ENCODE peak calls at places on chromosomes 16 and 17, in nine cellular contexts. P is fibroblast of lung; F is AG08395; C is EH; K is heart right ventricle; A is AG09319; O is suprapubic skin; U is D721Med; W is activated naive CD8-positive, alpha-beta T cell treated with anti-CD3 and anti-CD28 coated beads, Interleukin-2, amount 50 U/mL, for 24 hours. Y is an unnamed sample.
A peak's percentile ranks its signal among the peaks of the same experiment; 100 is the strongest.

GRCh38 chr16:81591538-81591870 is 146.9 kb downstream of the CMIP start:
- DNase-seq in P (no peak), F (no peak), C (no peak), K (no peak), A (no peak), O (no peak), U (no peak), W (no peak), Y (no peak)

GRCh38 chr17:2207815-2208515 is 95.6 kb downstream of the SMG6 start:
- DNase-seq in P (no peak), F (no peak), C (no peak), K (no peak), A (no peak), O (no peak), U (no peak), W (no peak), Y (peak; percentile 15)

GRCh38 chr17:78753316-78754250 is 28.5 kb downstream of the CYTH1 start:
- DNase-seq in P (no peak), F (no peak), C (no peak), K (no peak), A (no peak), O (no peak), U (no peak), W (no peak), Y (no peak)

GRCh38 chr16:88649924-88650748 is 717 bp downstream of the CYBA start:
- DNase-seq in P (no peak), F (peak; percentile 50), C (peak; percentile 39), K (peak; percentile 52), A (no peak), O (no peak), U (no peak), W (peak; percentile 45), Y (no peak)

GRCh38 chr17:27608330-27609230 is 22.4 kb upstream of the LGALS9 start:
- DNase-seq in P (no peak), F (no peak), C (no peak), K (no peak), A (no peak), O (no peak), U (no peak), W (no peak), Y (no peak)

GRCh38 chr17:72466199-72466598 is 345.4 kb downstream of the SOX9 start:
- DNase-seq in P (peak; percentile 70), F (peak; percentile 21), C (peak; percentile 87), K (no peak), A (no peak), O (no peak), U (no peak), W (no peak), Y (no peak)

GRCh38 chr17:75468311-75468754 is 11.9 kb downstream of the TMEM94 start:
- DNase-seq in P (no peak), F (no peak), C (no peak), K (no peak), A (no peak), O (no peak), U (no peak), W (no peak), Y (no peak)

GRCh38 chr16:57115504-57116182 is 23.3 kb downstream of the CPNE2 start:
- DNase-seq in P (peak; percentile 47), F (no peak), C (no peak), K (peak; percentile 80), A (no peak), O (no peak), U (no peak), W (no peak), Y (peak; percentile 81)

GRCh38 chr17:35780876-35781409 is 14.5 kb downstream of the MMP28 start:
- DNase-seq in P (no peak), F (no peak), C (peak; percentile 41), K (no peak), A (no peak), O (no peak), U (no peak), W (no peak), Y (no peak)

GRCh38 chr17:43768382-43768781 is 9.8 kb upstream of the SOST start:
- DNase-seq in P (no peak), F (no peak), C (no peak), K (peak; percentile 48), A (no peak), O (no peak), U (no peak), W (no peak), Y (peak; percentile 44)

Y was measured in substantia nigra.